ENCODE peak calls at places on chromosomes 4 and X, in nine cellular contexts. One of them, this sample, is unnamed.

GRCh38 chr4:139279723-139280620 is at the start of gene MGARP:
- DNase-seq in HepG2: no peak
- DNase-seq in A549: peak
- DNase-seq in sigmoid colon: no peak
- DNase-seq in suprapubic skin: no peak
- DNase-seq in tibial nerve: no peak
- DNase-seq in stomach: no peak
- DNase-seq in ovary: peak
- DNase-seq in transverse colon: no peak
- DNase-seq in this sample: no peak

GRCh38 chr4:174948826-174949225 is 30.7 kb downstream of the ADAM29 start:
- DNase-seq in HepG2: no peak
- DNase-seq in A549: no peak
- DNase-seq in sigmoid colon: no peak
- DNase-seq in suprapubic skin: no peak
- DNase-seq in tibial nerve: no peak
- DNase-seq in stomach: no peak
- DNase-seq in ovary: no peak
- DNase-seq in transverse colon: no peak
- DNase-seq in this sample: no peak

GRCh38 chr4:123785515-123785914 is 388.9 kb downstream of the SPRY1 start:
- DNase-seq in HepG2: no peak
- DNase-seq in A549: no peak
- DNase-seq in sigmoid colon: peak
- DNase-seq in suprapubic skin: peak
- DNase-seq in tibial nerve: peak
- DNase-seq in stomach: peak
- DNase-seq in ovary: peak
- DNase-seq in transverse colon: peak
- DNase-seq in this sample: peak

GRCh38 chr4:92104506-92104905 is 199.3 kb upstream of the GRID2 start:
- DNase-seq in HepG2: no peak
- DNase-seq in A549: no peak
- DNase-seq in sigmoid colon: no peak
- DNase-seq in suprapubic skin: no peak
- DNase-seq in tibial nerve: no peak
- DNase-seq in stomach: no peak
- DNase-seq in ovary: no peak
- DNase-seq in transverse colon: no peak
- DNase-seq in this sample: no peak

GRCh38 chr4:120963449-120963848 is 40.9 kb upstream of the PRDM5 start:
- DNase-seq in HepG2: no peak
- DNase-seq in A549: no peak
- DNase-seq in sigmoid colon: no peak
- DNase-seq in suprapubic skin: no peak
- DNase-seq in tibial nerve: no peak
- DNase-seq in stomach: no peak
- DNase-seq in ovary: no peak
- DNase-seq in transverse colon: no peak
- DNase-seq in this sample: no peak

GRCh38 chrX:134460861-134461218 is 875 bp downstream of the HPRT1 start:
- DNase-seq in HepG2: no peak
- DNase-seq in A549: peak
- DNase-seq in sigmoid colon: no peak
- DNase-seq in suprapubic skin: no peak
- DNase-seq in tibial nerve: no peak
- DNase-seq in stomach: no peak
- DNase-seq in ovary: no peak
- DNase-seq in transverse colon: no peak
- DNase-seq in this sample: no peak

GRCh38 chr4:122612540-122612939 is 8.3 kb downstream of the IL21 start:
- DNase-seq in HepG2: no peak
- DNase-seq in A549: peak
- DNase-seq in sigmoid colon: no peak
- DNase-seq in suprapubic skin: no peak
- DNase-seq in tibial nerve: no peak
- DNase-seq in stomach: no peak
- DNase-seq in ovary: no peak
- DNase-seq in transverse colon: no peak
- DNase-seq in this sample: no peak

GRCh38 chr4:39407584-39407885 is 805 bp downstream of the KLB start:
- DNase-seq in HepG2: no peak
- DNase-seq in A549: no peak
- DNase-seq in sigmoid colon: no peak
- DNase-seq in suprapubic skin: no peak
- DNase-seq in tibial nerve: no peak
- DNase-seq in stomach: no peak
- DNase-seq in ovary: no peak
- DNase-seq in transverse colon: no peak
- DNase-seq in this sample: peak

GRCh38 chrX:135520022-135520552 is 373 bp upstream of the INTS6L start:
- DNase-seq in HepG2: no peak
- DNase-seq in A549: no peak
- DNase-seq in sigmoid colon: no peak
- DNase-seq in suprapubic skin: no peak
- DNase-seq in tibial nerve: no peak
- DNase-seq in stomach: no peak
- DNase-seq in ovary: no peak
- DNase-seq in transverse colon: no peak
- DNase-seq in this sample: no peak

GRCh38 chrX:137926090-137926489 is 360.2 kb downstream of the ZIC3 start:
- DNase-seq in HepG2: no peak
- DNase-seq in A549: peak
- DNase-seq in sigmoid colon: no peak
- DNase-seq in suprapubic skin: no peak
- DNase-seq in tibial nerve: no peak
- DNase-seq in stomach: no peak
- DNase-seq in ovary: no peak
- DNase-seq in transverse colon: no peak
- DNase-seq in this sample: no peak

GRCh38 chr4:169000315-169000714 is 9.7 kb downstream of the CBR4 start:
- DNase-seq in HepG2: no peak
- DNase-seq in A549: no peak
- DNase-seq in sigmoid colon: no peak
- DNase-seq in suprapubic skin: no peak
- DNase-seq in tibial nerve: no peak
- DNase-seq in stomach: no peak
- DNase-seq in ovary: no peak
- DNase-seq in transverse colon: no peak
- DNase-seq in this sample: no peak

GRCh38 chrX:96407501-96407900 is 277.1 kb upstream of the DIAPH2 start:
- DNase-seq in HepG2: peak
- DNase-seq in A549: peak
- DNase-seq in sigmoid colon: no peak
- DNase-seq in suprapubic skin: no peak
- DNase-seq in tibial nerve: peak
- DNase-seq in stomach: no peak
- DNase-seq in ovary: no peak
- DNase-seq in transverse colon: no peak
- DNase-seq in this sample: no peak

GRCh38 chr4:7831330-7831729 is 108.3 kb downstream of the AFAP1 start:
- DNase-seq in HepG2: no peak
- DNase-seq in A549: no peak
- DNase-seq in sigmoid colon: peak
- DNase-seq in suprapubic skin: no peak
- DNase-seq in tibial nerve: no peak
- DNase-seq in stomach: no peak
- DNase-seq in ovary: no peak
- DNase-seq in transverse colon: no peak
- DNase-seq in this sample: no peak

GRCh38 chr4:70667710-70668535 is 1.6 kb upstream of the JCHAIN start:
- DNase-seq in HepG2: no peak
- DNase-seq in A549: no peak
- DNase-seq in sigmoid colon: no peak
- DNase-seq in suprapubic skin: no peak
- DNase-seq in tibial nerve: no peak
- DNase-seq in stomach: no peak
- DNase-seq in ovary: no peak
- DNase-seq in transverse colon: no peak
- DNase-seq in this sample: no peak

GRCh38 chr4:24226667-24227066 is 336.8 kb upstream of the PPARGC1A start:
- DNase-seq in HepG2: no peak
- DNase-seq in A549: no peak
- DNase-seq in sigmoid colon: no peak
- DNase-seq in suprapubic skin: no peak
- DNase-seq in tibial nerve: no peak
- DNase-seq in stomach: no peak
- DNase-seq in ovary: no peak
- DNase-seq in transverse colon: no peak
- DNase-seq in this sample: no peak

GRCh38 chrX:52346462-52347165 is 22.2 kb upstream of the XAGE2 start:
- DNase-seq in HepG2: no peak
- DNase-seq in A549: peak
- DNase-seq in sigmoid colon: no peak
- DNase-seq in suprapubic skin: no peak
- DNase-seq in tibial nerve: no peak
- DNase-seq in stomach: no peak
- DNase-seq in ovary: no peak
- DNase-seq in transverse colon: no peak
- DNase-seq in this sample: no peak

GRCh38 chr4:32985256-32985655 is 2265.1 kb downstream of the PCDH7 start:
- DNase-seq in HepG2: no peak
- DNase-seq in A549: no peak
- DNase-seq in sigmoid colon: no peak
- DNase-seq in suprapubic skin: no peak
- DNase-seq in tibial nerve: no peak
- DNase-seq in stomach: no peak
- DNase-seq in ovary: no peak
- DNase-seq in transverse colon: no peak
- DNase-seq in this sample: no peak

GRCh38 chr4:8274772-8275241 is 5.3 kb downstream of the HTRA3 start:
- DNase-seq in HepG2: no peak
- DNase-seq in A549: no peak
- DNase-seq in sigmoid colon: peak
- DNase-seq in suprapubic skin: peak
- DNase-seq in tibial nerve: peak
- DNase-seq in stomach: peak
- DNase-seq in ovary: peak
- DNase-seq in transverse colon: peak
- DNase-seq in this sample: peak

GRCh38 chr4:152719856-152720556 is 40.2 kb upstream of the TMEM154 start:
- DNase-seq in HepG2: no peak
- DNase-seq in A549: no peak
- DNase-seq in sigmoid colon: no peak
- DNase-seq in suprapubic skin: no peak
- DNase-seq in tibial nerve: no peak
- DNase-seq in stomach: no peak
- DNase-seq in ovary: no peak
- DNase-seq in transverse colon: no peak
- DNase-seq in this sample: peak

GRCh38 chr4:152715076-152715475 is 35.3 kb upstream of the TMEM154 start:
- DNase-seq in HepG2: no peak
- DNase-seq in A549: no peak
- DNase-seq in sigmoid colon: no peak
- DNase-seq in suprapubic skin: no peak
- DNase-seq in tibial nerve: no peak
- DNase-seq in stomach: no peak
- DNase-seq in ovary: no peak
- DNase-seq in transverse colon: no peak
- DNase-seq in this sample: no peak

GRCh38 chr4:152713951-152714705 is 34.3 kb upstream of the TMEM154 start:
- DNase-seq in HepG2: no peak
- DNase-seq in A549: no peak
- DNase-seq in sigmoid colon: no peak
- DNase-seq in suprapubic skin: no peak
- DNase-seq in tibial nerve: no peak
- DNase-seq in stomach: no peak
- DNase-seq in ovary: no peak
- DNase-seq in transverse colon: no peak
- DNase-seq in this sample: no peak

GRCh38 chr4:152723236-152723635 is 43.4 kb upstream of the TMEM154 start:
- DNase-seq in HepG2: no peak
- DNase-seq in A549: no peak
- DNase-seq in sigmoid colon: no peak
- DNase-seq in suprapubic skin: no peak
- DNase-seq in tibial nerve: no peak
- DNase-seq in stomach: no peak
- DNase-seq in ovary: no peak
- DNase-seq in transverse colon: no peak
- DNase-seq in this sample: no peak

GRCh38 chr4:152719291-152719690 is 39.5 kb upstream of the TMEM154 start:
- DNase-seq in HepG2: peak
- DNase-seq in A549: no peak
- DNase-seq in sigmoid colon: no peak
- DNase-seq in suprapubic skin: no peak
- DNase-seq in tibial nerve: no peak
- DNase-seq in stomach: no peak
- DNase-seq in ovary: no peak
- DNase-seq in transverse colon: no peak
- DNase-seq in this sample: no peak
- TF ChIP-seq POLR2A in HepG2: no peak
- TF ChIP-seq POLR2A in A549: no peak
- TF ChIP-seq POLR2A in sigmoid colon: no peak
- TF ChIP-seq POLR2A in suprapubic skin: no peak
- TF ChIP-seq POLR2A in tibial nerve: no peak
- TF ChIP-seq POLR2A in stomach: no peak
- TF ChIP-seq POLR2A in ovary: no peak
- TF ChIP-seq POLR2A in transverse colon: no peak
- TF ChIP-seq POLR2A in this sample: no peak

DNA sequence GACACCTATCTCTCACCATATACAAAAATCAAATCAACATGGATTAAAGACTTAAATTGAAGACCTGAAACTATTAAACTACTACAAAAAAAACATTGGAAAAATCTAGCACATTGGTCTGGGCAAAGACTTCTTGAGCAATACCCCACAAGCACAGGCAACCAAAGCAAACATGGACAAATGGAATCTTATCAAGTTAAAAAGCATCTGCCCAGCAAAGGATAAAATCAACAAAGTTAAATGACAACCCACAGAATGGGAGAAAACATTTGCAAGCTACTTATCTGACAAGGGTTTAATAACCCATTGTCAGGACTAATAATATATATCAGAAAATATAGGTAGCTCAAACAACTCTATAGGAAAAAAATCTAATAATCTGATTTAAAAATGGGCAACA is 415.6 kb downstream of the KLHL13 start:
- DNase-seq in HepG2: no peak
- DNase-seq in A549: no peak
- DNase-seq in sigmoid colon: no peak
- DNase-seq in suprapubic skin: no peak
- DNase-seq in tibial nerve: no peak
- DNase-seq in stomach: no peak
- DNase-seq in ovary: no peak
- DNase-seq in transverse colon: no peak
- DNase-seq in this sample: no peak
- TF ChIP-seq EP300 in HepG2: no peak
- TF ChIP-seq EP300 in A549: no peak
- TF ChIP-seq EP300 in sigmoid colon: no peak
- TF ChIP-seq EP300 in suprapubic skin: no peak
- TF ChIP-seq EP300 in tibial nerve: no peak
- TF ChIP-seq EP300 in stomach: no peak
- TF ChIP-seq EP300 in ovary: no peak
- TF ChIP-seq EP300 in transverse colon: no peak
- TF ChIP-seq EP300 in this sample: no peak

GRCh38 chrX:49073641-49074575 is at the start of gene PRAF2:
- DNase-seq in HepG2: no peak
- DNase-seq in A549: peak
- DNase-seq in sigmoid colon: peak
- DNase-seq in suprapubic skin: peak
- DNase-seq in tibial nerve: peak
- DNase-seq in stomach: peak
- DNase-seq in ovary: peak
- DNase-seq in transverse colon: peak
- DNase-seq in this sample: peak
- H3K27ac ChIP-seq in HepG2: no peak
- H3K27ac ChIP-seq in A549: peak
- H3K27ac ChIP-seq in sigmoid colon: peak
- H3K27ac ChIP-seq in suprapubic skin: peak
- H3K27ac ChIP-seq in tibial nerve: peak
- H3K27ac ChIP-seq in stomach: peak
- H3K27ac ChIP-seq in ovary: no peak
- H3K27ac ChIP-seq in transverse colon: peak
- H3K27ac ChIP-seq in this sample: peak

GRCh38 chrX:115560978-115561604 is at the start of gene PLS3:
- DNase-seq in HepG2: peak
- DNase-seq in A549: peak
- DNase-seq in sigmoid colon: peak
- DNase-seq in suprapubic skin: peak
- DNase-seq in tibial nerve: peak
- DNase-seq in stomach: peak
- DNase-seq in ovary: peak
- DNase-seq in transverse colon: peak
- DNase-seq in this sample: no peak
- TF ChIP-seq POLR2A in HepG2: peak
- TF ChIP-seq POLR2A in A549: peak
- TF ChIP-seq POLR2A in sigmoid colon: peak
- TF ChIP-seq POLR2A in suprapubic skin: no peak
- TF ChIP-seq POLR2A in tibial nerve: peak
- TF ChIP-seq POLR2A in stomach: no peak
- TF ChIP-seq POLR2A in ovary: peak
- TF ChIP-seq POLR2A in transverse colon: peak
- TF ChIP-seq POLR2A in this sample: peak